ENCODE peak calls at places on chromosomes 2 and 18, in ten cellular contexts. One of them, this sample, is unnamed.

GRCh38 chr2:136137982-136138381 is 20.0 kb upstream of the CXCR4 start:
- DNase-seq in astrocyte of the spinal cord: no peak
- DNase-seq in T-cell: no peak
- DNase-seq in NCI-H2029 treated with DMSO at 0.1 percent for 48 hours: no peak
- DNase-seq in heart right ventricle: no peak
- DNase-seq in NCI-H1092 treated with DMSO at 0.1 percent for 48 hours: no peak
- DNase-seq in HS-5: no peak
- DNase-seq in T47D: no peak
- DNase-seq in effector memory CD4-positive, alpha-beta T cell: no peak
- DNase-seq in WTC11: no peak
- DNase-seq in this sample: no peak

GRCh38 chr2:207768168-207768890 is 1.4 kb downstream of the FZD5 start:
- DNase-seq in astrocyte of the spinal cord: peak; percentile 46
- DNase-seq in T-cell: no peak
- DNase-seq in NCI-H2029 treated with DMSO at 0.1 percent for 48 hours: no peak
- DNase-seq in heart right ventricle: peak; percentile 36
- DNase-seq in NCI-H1092 treated with DMSO at 0.1 percent for 48 hours: peak; percentile 45
- DNase-seq in HS-5: no peak
- DNase-seq in T47D: peak; percentile 62
- DNase-seq in effector memory CD4-positive, alpha-beta T cell: no peak
- DNase-seq in WTC11: peak; percentile 43
- DNase-seq in this sample: peak; percentile 60

GRCh38 chr18:63511285-63511684 is 30.9 kb upstream of the SERPINB12 start:
- DNase-seq in astrocyte of the spinal cord: peak; percentile 49
- DNase-seq in T-cell: no peak
- DNase-seq in NCI-H2029 treated with DMSO at 0.1 percent for 48 hours: no peak
- DNase-seq in heart right ventricle: no peak
- DNase-seq in NCI-H1092 treated with DMSO at 0.1 percent for 48 hours: peak; percentile 51
- DNase-seq in HS-5: no peak
- DNase-seq in T47D: peak; percentile 77
- DNase-seq in effector memory CD4-positive, alpha-beta T cell: no peak
- DNase-seq in WTC11: peak; percentile 65
- DNase-seq in this sample: peak; percentile 63

GRCh38 chr2:69012310-69013122 is 463 bp upstream of the ANTXR1 start:
- DNase-seq in astrocyte of the spinal cord: peak; percentile 80
- DNase-seq in T-cell: peak; percentile 39
- DNase-seq in NCI-H2029 treated with DMSO at 0.1 percent for 48 hours: peak; percentile 10
- DNase-seq in heart right ventricle: peak; percentile 75
- DNase-seq in NCI-H1092 treated with DMSO at 0.1 percent for 48 hours: peak; percentile 71
- DNase-seq in HS-5: peak; percentile 33
- DNase-seq in T47D: peak; percentile 57
- DNase-seq in effector memory CD4-positive, alpha-beta T cell: no peak
- DNase-seq in WTC11: no peak
- DNase-seq in this sample: peak; percentile 57

GRCh38 chr2:200077838-200078237 is 122.5 kb downstream of the MAIP1 start:
- DNase-seq in astrocyte of the spinal cord: peak; percentile 40
- DNase-seq in T-cell: no peak
- DNase-seq in NCI-H2029 treated with DMSO at 0.1 percent for 48 hours: no peak
- DNase-seq in heart right ventricle: no peak
- DNase-seq in NCI-H1092 treated with DMSO at 0.1 percent for 48 hours: no peak
- DNase-seq in HS-5: peak; percentile 76
- DNase-seq in T47D: no peak
- DNase-seq in effector memory CD4-positive, alpha-beta T cell: no peak
- DNase-seq in WTC11: no peak
- DNase-seq in this sample: no peak

GRCh38 chr2:142142595-142142994 is 11.8 kb upstream of the LRP1B start:
- DNase-seq in astrocyte of the spinal cord: no peak
- DNase-seq in T-cell: no peak
- DNase-seq in NCI-H2029 treated with DMSO at 0.1 percent for 48 hours: no peak
- DNase-seq in heart right ventricle: no peak
- DNase-seq in NCI-H1092 treated with DMSO at 0.1 percent for 48 hours: no peak
- DNase-seq in HS-5: no peak
- DNase-seq in T47D: no peak
- DNase-seq in effector memory CD4-positive, alpha-beta T cell: no peak
- DNase-seq in WTC11: no peak
- DNase-seq in this sample: no peak

GRCh38 chr18:55001625-55002024 is 42.4 kb upstream of the CCDC68 start:
- DNase-seq in astrocyte of the spinal cord: no peak
- DNase-seq in T-cell: no peak
- DNase-seq in NCI-H2029 treated with DMSO at 0.1 percent for 48 hours: no peak
- DNase-seq in heart right ventricle: no peak
- DNase-seq in NCI-H1092 treated with DMSO at 0.1 percent for 48 hours: no peak
- DNase-seq in HS-5: no peak
- DNase-seq in T47D: peak; percentile 83
- DNase-seq in effector memory CD4-positive, alpha-beta T cell: no peak
- DNase-seq in WTC11: no peak
- DNase-seq in this sample: peak; percentile 73

GRCh38 chr2:18151237-18151636 is 272.8 kb downstream of the KCNS3 start:
- DNase-seq in astrocyte of the spinal cord: no peak
- DNase-seq in T-cell: no peak
- DNase-seq in NCI-H2029 treated with DMSO at 0.1 percent for 48 hours: no peak
- DNase-seq in heart right ventricle: no peak
- DNase-seq in NCI-H1092 treated with DMSO at 0.1 percent for 48 hours: no peak
- DNase-seq in HS-5: no peak
- DNase-seq in T47D: no peak
- DNase-seq in effector memory CD4-positive, alpha-beta T cell: no peak
- DNase-seq in WTC11: no peak
- DNase-seq in this sample: no peak

GRCh38 chr18:79573921-79574491 is 105.6 kb upstream of the CTDP1 start:
- DNase-seq in astrocyte of the spinal cord: no peak
- DNase-seq in T-cell: no peak
- DNase-seq in NCI-H2029 treated with DMSO at 0.1 percent for 48 hours: no peak
- DNase-seq in heart right ventricle: no peak
- DNase-seq in NCI-H1092 treated with DMSO at 0.1 percent for 48 hours: no peak
- DNase-seq in HS-5: no peak
- DNase-seq in T47D: no peak
- DNase-seq in effector memory CD4-positive, alpha-beta T cell: no peak
- DNase-seq in WTC11: no peak
- DNase-seq in this sample: no peak

GRCh38 chr2:202378001-202378400 is 1.9 kb downstream of the BMPR2 start:
- DNase-seq in astrocyte of the spinal cord: no peak
- DNase-seq in T-cell: no peak
- DNase-seq in NCI-H2029 treated with DMSO at 0.1 percent for 48 hours: no peak
- DNase-seq in heart right ventricle: no peak
- DNase-seq in NCI-H1092 treated with DMSO at 0.1 percent for 48 hours: no peak
- DNase-seq in HS-5: peak; percentile 28
- DNase-seq in T47D: no peak
- DNase-seq in effector memory CD4-positive, alpha-beta T cell: no peak
- DNase-seq in WTC11: no peak
- DNase-seq in this sample: no peak

GRCh38 chr2:29196792-29197788 is 81.9 kb downstream of the CLIP4 start:
- DNase-seq in astrocyte of the spinal cord: peak; percentile 49
- DNase-seq in T-cell: peak; percentile 76
- DNase-seq in NCI-H2029 treated with DMSO at 0.1 percent for 48 hours: peak; percentile 35
- DNase-seq in heart right ventricle: peak; percentile 62
- DNase-seq in NCI-H1092 treated with DMSO at 0.1 percent for 48 hours: peak; percentile 42
- DNase-seq in HS-5: no peak
- DNase-seq in T47D: peak; percentile 75
- DNase-seq in effector memory CD4-positive, alpha-beta T cell: peak; percentile 58
- DNase-seq in WTC11: peak; percentile 82
- DNase-seq in this sample: no peak

GRCh38 chr2:9178905-9179571 is 27.6 kb upstream of the ASAP2 start:
- DNase-seq in astrocyte of the spinal cord: peak; percentile 91
- DNase-seq in T-cell: no peak
- DNase-seq in NCI-H2029 treated with DMSO at 0.1 percent for 48 hours: peak; percentile 76
- DNase-seq in heart right ventricle: peak; percentile 34
- DNase-seq in NCI-H1092 treated with DMSO at 0.1 percent for 48 hours: peak; percentile 64
- DNase-seq in HS-5: peak; percentile 53
- DNase-seq in T47D: no peak
- DNase-seq in effector memory CD4-positive, alpha-beta T cell: no peak
- DNase-seq in WTC11: no peak
- DNase-seq in this sample: peak; percentile 89

GRCh38 chr18:57404345-57404744 is 30.8 kb upstream of the ONECUT2 start:
- DNase-seq in astrocyte of the spinal cord: no peak
- DNase-seq in T-cell: no peak
- DNase-seq in NCI-H2029 treated with DMSO at 0.1 percent for 48 hours: no peak
- DNase-seq in heart right ventricle: no peak
- DNase-seq in NCI-H1092 treated with DMSO at 0.1 percent for 48 hours: no peak
- DNase-seq in HS-5: no peak
- DNase-seq in T47D: peak; percentile 1
- DNase-seq in effector memory CD4-positive, alpha-beta T cell: no peak
- DNase-seq in WTC11: no peak
- DNase-seq in this sample: no peak

GRCh38 chr18:26159353-26159752 is 25.7 kb downstream of the PSMA8 start:
- DNase-seq in astrocyte of the spinal cord: no peak
- DNase-seq in T-cell: no peak
- DNase-seq in NCI-H2029 treated with DMSO at 0.1 percent for 48 hours: no peak
- DNase-seq in heart right ventricle: no peak
- DNase-seq in NCI-H1092 treated with DMSO at 0.1 percent for 48 hours: peak; percentile 16
- DNase-seq in HS-5: no peak
- DNase-seq in T47D: peak; percentile 1
- DNase-seq in effector memory CD4-positive, alpha-beta T cell: no peak
- DNase-seq in WTC11: no peak
- DNase-seq in this sample: no peak

GRCh38 chr2:157692768-157693167 is 64.1 kb upstream of the ACVR1C start:
- DNase-seq in astrocyte of the spinal cord: peak; percentile 97
- DNase-seq in T-cell: no peak
- DNase-seq in NCI-H2029 treated with DMSO at 0.1 percent for 48 hours: no peak
- DNase-seq in heart right ventricle: no peak
- DNase-seq in NCI-H1092 treated with DMSO at 0.1 percent for 48 hours: no peak
- DNase-seq in HS-5: peak; percentile 93
- DNase-seq in T47D: peak; percentile 10
- DNase-seq in effector memory CD4-positive, alpha-beta T cell: no peak
- DNase-seq in WTC11: no peak
- DNase-seq in this sample: peak; percentile 77

GRCh38 chr2:128436498-128437180 is 118.0 kb upstream of the HS6ST1 start:
- DNase-seq in astrocyte of the spinal cord: no peak
- DNase-seq in T-cell: no peak
- DNase-seq in NCI-H2029 treated with DMSO at 0.1 percent for 48 hours: no peak
- DNase-seq in heart right ventricle: no peak
- DNase-seq in NCI-H1092 treated with DMSO at 0.1 percent for 48 hours: no peak
- DNase-seq in HS-5: no peak
- DNase-seq in T47D: no peak
- DNase-seq in effector memory CD4-positive, alpha-beta T cell: no peak
- DNase-seq in WTC11: no peak
- DNase-seq in this sample: no peak

GRCh38 chr2:197969391-197969893 is 165.0 kb downstream of the PLCL1 start:
- DNase-seq in astrocyte of the spinal cord: peak; percentile 62
- DNase-seq in T-cell: no peak
- DNase-seq in NCI-H2029 treated with DMSO at 0.1 percent for 48 hours: no peak
- DNase-seq in heart right ventricle: no peak
- DNase-seq in NCI-H1092 treated with DMSO at 0.1 percent for 48 hours: no peak
- DNase-seq in HS-5: peak; percentile 90
- DNase-seq in T47D: no peak
- DNase-seq in effector memory CD4-positive, alpha-beta T cell: no peak
- DNase-seq in WTC11: no peak
- DNase-seq in this sample: no peak

GRCh38 chr2:43399515-43400245 is 173.3 kb upstream of the ZFP36L2 start:
- DNase-seq in astrocyte of the spinal cord: peak; percentile 59
- DNase-seq in T-cell: no peak
- DNase-seq in NCI-H2029 treated with DMSO at 0.1 percent for 48 hours: peak; percentile 62
- DNase-seq in heart right ventricle: no peak
- DNase-seq in NCI-H1092 treated with DMSO at 0.1 percent for 48 hours: peak; percentile 47
- DNase-seq in HS-5: peak; percentile 57
- DNase-seq in T47D: no peak
- DNase-seq in effector memory CD4-positive, alpha-beta T cell: no peak
- DNase-seq in WTC11: no peak
- DNase-seq in this sample: no peak

GRCh38 chr18:2687390-2688001 is 32.0 kb downstream of the SMCHD1 start:
- DNase-seq in astrocyte of the spinal cord: no peak
- DNase-seq in T-cell: no peak
- DNase-seq in NCI-H2029 treated with DMSO at 0.1 percent for 48 hours: no peak
- DNase-seq in heart right ventricle: no peak
- DNase-seq in NCI-H1092 treated with DMSO at 0.1 percent for 48 hours: no peak
- DNase-seq in HS-5: no peak
- DNase-seq in T47D: no peak
- DNase-seq in effector memory CD4-positive, alpha-beta T cell: no peak
- DNase-seq in WTC11: no peak
- DNase-seq in this sample: no peak

GRCh38 chr2:147438897-147439296 is 405.9 kb upstream of the ACVR2A start:
- DNase-seq in astrocyte of the spinal cord: no peak
- DNase-seq in T-cell: no peak
- DNase-seq in NCI-H2029 treated with DMSO at 0.1 percent for 48 hours: no peak
- DNase-seq in heart right ventricle: no peak
- DNase-seq in NCI-H1092 treated with DMSO at 0.1 percent for 48 hours: no peak
- DNase-seq in HS-5: no peak
- DNase-seq in T47D: no peak
- DNase-seq in effector memory CD4-positive, alpha-beta T cell: no peak
- DNase-seq in WTC11: no peak
- DNase-seq in this sample: no peak

GRCh38 chr2:73986085-73986680 is 1.5 kb downstream of the TET3 start:
- DNase-seq in astrocyte of the spinal cord: no peak
- DNase-seq in T-cell: no peak
- DNase-seq in NCI-H2029 treated with DMSO at 0.1 percent for 48 hours: no peak
- DNase-seq in heart right ventricle: no peak
- DNase-seq in NCI-H1092 treated with DMSO at 0.1 percent for 48 hours: no peak
- DNase-seq in HS-5: no peak
- DNase-seq in T47D: no peak
- DNase-seq in effector memory CD4-positive, alpha-beta T cell: no peak
- DNase-seq in WTC11: no peak
- DNase-seq in this sample: no peak

GRCh38 chr2:228224410-228224809 is 42.9 kb upstream of the SPHKAP start:
- DNase-seq in astrocyte of the spinal cord: no peak
- DNase-seq in T-cell: no peak
- DNase-seq in NCI-H2029 treated with DMSO at 0.1 percent for 48 hours: no peak
- DNase-seq in heart right ventricle: no peak
- DNase-seq in NCI-H1092 treated with DMSO at 0.1 percent for 48 hours: no peak
- DNase-seq in HS-5: peak; percentile 15
- DNase-seq in T47D: no peak
- DNase-seq in effector memory CD4-positive, alpha-beta T cell: no peak
- DNase-seq in WTC11: no peak
- DNase-seq in this sample: no peak

GRCh38 chr2:237689569-237690131 is 62.3 kb downstream of the LRRFIP1 start:
- DNase-seq in astrocyte of the spinal cord: no peak
- DNase-seq in T-cell: no peak
- DNase-seq in NCI-H2029 treated with DMSO at 0.1 percent for 48 hours: peak; percentile 4
- DNase-seq in heart right ventricle: peak; percentile 48
- DNase-seq in NCI-H1092 treated with DMSO at 0.1 percent for 48 hours: no peak
- DNase-seq in HS-5: no peak
- DNase-seq in T47D: no peak
- DNase-seq in effector memory CD4-positive, alpha-beta T cell: no peak
- DNase-seq in WTC11: no peak
- DNase-seq in this sample: peak; percentile 56

GRCh38 chr2:63545023-63545422 is 43.3 kb downstream of the WDPCP start:
- DNase-seq in astrocyte of the spinal cord: no peak
- DNase-seq in T-cell: no peak
- DNase-seq in NCI-H2029 treated with DMSO at 0.1 percent for 48 hours: no peak
- DNase-seq in heart right ventricle: no peak
- DNase-seq in NCI-H1092 treated with DMSO at 0.1 percent for 48 hours: no peak
- DNase-seq in HS-5: no peak
- DNase-seq in T47D: no peak
- DNase-seq in effector memory CD4-positive, alpha-beta T cell: no peak
- DNase-seq in WTC11: no peak
- DNase-seq in this sample: no peak

GRCh38 chr2:120513776-120514357 is 167.9 kb downstream of the INHBB start:
- DNase-seq in astrocyte of the spinal cord: no peak
- DNase-seq in T-cell: no peak
- DNase-seq in NCI-H2029 treated with DMSO at 0.1 percent for 48 hours: no peak
- DNase-seq in heart right ventricle: no peak
- DNase-seq in NCI-H1092 treated with DMSO at 0.1 percent for 48 hours: no peak
- DNase-seq in HS-5: no peak
- DNase-seq in T47D: no peak
- DNase-seq in effector memory CD4-positive, alpha-beta T cell: no peak
- DNase-seq in WTC11: no peak
- DNase-seq in this sample: no peak

GRCh38 chr2:207219716-207220414 is 54.1 kb upstream of the KLF7 start:
- DNase-seq in astrocyte of the spinal cord: peak; percentile 90
- DNase-seq in T-cell: no peak
- DNase-seq in NCI-H2029 treated with DMSO at 0.1 percent for 48 hours: no peak
- DNase-seq in heart right ventricle: no peak
- DNase-seq in NCI-H1092 treated with DMSO at 0.1 percent for 48 hours: no peak
- DNase-seq in HS-5: peak; percentile 51
- DNase-seq in T47D: no peak
- DNase-seq in effector memory CD4-positive, alpha-beta T cell: no peak
- DNase-seq in WTC11: no peak
- DNase-seq in this sample: peak; percentile 19

GRCh38 chr18:11034816-11035215 is 114.6 kb downstream of the PIEZO2 start:
- DNase-seq in astrocyte of the spinal cord: no peak
- DNase-seq in T-cell: no peak
- DNase-seq in NCI-H2029 treated with DMSO at 0.1 percent for 48 hours: no peak
- DNase-seq in heart right ventricle: no peak
- DNase-seq in NCI-H1092 treated with DMSO at 0.1 percent for 48 hours: no peak
- DNase-seq in HS-5: no peak
- DNase-seq in T47D: no peak
- DNase-seq in effector memory CD4-positive, alpha-beta T cell: no peak
- DNase-seq in WTC11: no peak
- DNase-seq in this sample: no peak

GRCh38 chr2:191811807-191812602 is 34.9 kb downstream of the CAVIN2 start:
- DNase-seq in astrocyte of the spinal cord: peak; percentile 80
- DNase-seq in T-cell: peak; percentile 17
- DNase-seq in NCI-H2029 treated with DMSO at 0.1 percent for 48 hours: no peak
- DNase-seq in heart right ventricle: peak; percentile 36
- DNase-seq in NCI-H1092 treated with DMSO at 0.1 percent for 48 hours: peak; percentile 49
- DNase-seq in HS-5: peak; percentile 43
- DNase-seq in T47D: peak; percentile 67
- DNase-seq in effector memory CD4-positive, alpha-beta T cell: no peak
- DNase-seq in WTC11: peak; percentile 59
- DNase-seq in this sample: peak; percentile 39